ENCODE peak calls at places on chromosomes 11 and 22, in eight cellular contexts. E, W, O, I, K, T, A and M are unnamed samples.

GRCh38 chr22:24400037-24400725 is 27.2 kb upstream of the ADORA2A start:
- DNase-seq in E (no peak), W (no peak), O (no peak), I (no peak), K (no peak), T (no peak), A (no peak), M (no peak)

GRCh38 chr22:42452916-42453315 is 20.7 kb upstream of the NFAM1 start:
- DNase-seq in E (no peak), W (no peak), O (no peak), I (no peak), K (no peak), T (no peak), A (no peak), M (no peak)

GRCh38 chr11:130390071-130390758 is 38.2 kb downstream of the ADAMTS8 start:
- DNase-seq in E (no peak), W (no peak), O (peak), I (no peak), K (no peak), T (peak), A (peak), M (no peak)

GRCh38 chr22:43315687-43316217 is 27.4 kb downstream of the SCUBE1 start:
- DNase-seq in E (no peak), W (no peak), O (no peak), I (no peak), K (no peak), T (no peak), A (no peak), M (no peak)

GRCh38 chr22:36549033-36549432 is 20.1 kb upstream of the EIF3D start:
- DNase-seq in E (no peak), W (no peak), O (no peak), I (no peak), K (no peak), T (no peak), A (no peak), M (no peak)

GRCh38 chr11:33551051-33551450 is 149.6 kb downstream of the C11orf91 start:
- DNase-seq in E (no peak), W (no peak), O (no peak), I (no peak), K (no peak), T (no peak), A (no peak), M (no peak)

GRCh38 chr22:39308614-39309363 is 10.6 kb downstream of the RPL3 start:
- DNase-seq in E (no peak), W (no peak), O (no peak), I (no peak), K (no peak), T (peak), A (no peak), M (no peak)

GRCh38 chr11:106959800-106960199 is 58.5 kb downstream of the GUCY1A2 start:
- DNase-seq in E (no peak), W (no peak), O (no peak), I (no peak), K (no peak), T (no peak), A (no peak), M (no peak)

GRCh38 chr11:27218498-27219038 is 144.4 kb downstream of the CCDC34 start:
- DNase-seq in E (no peak), W (no peak), O (no peak), I (no peak), K (no peak), T (no peak), A (no peak), M (no peak)

GRCh38 chr22:48320048-48320655 is 1507.5 kb downstream of the BRD1 start:
- DNase-seq in E (no peak), W (no peak), O (no peak), I (no peak), K (no peak), T (no peak), A (no peak), M (no peak)

GRCh38 chr11:35605691-35606090 is 12.6 kb upstream of the FJX1 start:
- DNase-seq in E (no peak), W (no peak), O (peak), I (no peak), K (no peak), T (no peak), A (peak), M (no peak)

GRCh38 chr22:25956801-25957200 is 212.5 kb upstream of the SEZ6L start:
- DNase-seq in E (no peak), W (no peak), O (no peak), I (no peak), K (no peak), T (no peak), A (no peak), M (no peak)

GRCh38 chr11:102883132-102883531 is 8.3 kb upstream of the MMP12 start:
- DNase-seq in E (no peak), W (no peak), O (no peak), I (no peak), K (no peak), T (no peak), A (no peak), M (no peak)

GRCh38 chr11:1963864-1964263 is 16.7 kb downstream of the MRPL23 start:
- DNase-seq in E (no peak), W (no peak), O (no peak), I (no peak), K (no peak), T (no peak), A (no peak), M (no peak)

GRCh38 chr22:37334859-37335818 is 52.8 kb downstream of the CYTH4 start:
- DNase-seq in E (no peak), W (no peak), O (no peak), I (no peak), K (no peak), T (no peak), A (no peak), M (no peak)

GRCh38 chr11:38476808-38477565 is 1879.0 kb upstream of the RAG2 start:
- DNase-seq in E (no peak), W (no peak), O (no peak), I (no peak), K (no peak), T (peak), A (no peak), M (no peak)

GRCh38 chr11:125350206-125351044 is 145.6 kb downstream of the FEZ1 start:
- DNase-seq in E (no peak), W (no peak), O (no peak), I (no peak), K (no peak), T (no peak), A (no peak), M (no peak)

GRCh38 chr11:1109101-1109917 is 34.6 kb downstream of the MUC2 start:
- DNase-seq in E (no peak), W (no peak), O (no peak), I (no peak), K (no peak), T (no peak), A (no peak), M (no peak)

GRCh38 chr11:65415499-65416340 is 6.9 kb upstream of the NEAT1 start:
- DNase-seq in E (no peak), W (no peak), O (no peak), I (no peak), K (no peak), T (no peak), A (no peak), M (no peak)

GRCh38 chr11:10993640-10994039 is 135.8 kb upstream of the ZBED5 start:
- DNase-seq in E (no peak), W (no peak), O (no peak), I (no peak), K (no peak), T (no peak), A (no peak), M (no peak)

GRCh38 chr11:12287374-12288211 is 89.8 kb upstream of the PARVA start:
- DNase-seq in E (no peak), W (no peak), O (no peak), I (no peak), K (no peak), T (peak), A (no peak), M (peak)

GRCh38 chr11:68550485-68550817 is 89.9 kb downstream of the PPP6R3 start:
- DNase-seq in E (peak), W (no peak), O (no peak), I (no peak), K (no peak), T (no peak), A (no peak), M (no peak)

GRCh38 chr22:30262917-30263741 is 3.5 kb downstream of the OSM start:
- DNase-seq in E (peak), W (no peak), O (peak), I (peak), K (peak), T (no peak), A (peak), M (peak)

GRCh38 chr11:70655816-70656215 is 257.5 kb downstream of the CTTN start:
- DNase-seq in E (no peak), W (no peak), O (no peak), I (no peak), K (no peak), T (no peak), A (no peak), M (no peak)

GRCh38 chr22:40976866-40977700 is 25.9 kb downstream of the RBX1 start:
- DNase-seq in E (no peak), W (no peak), O (no peak), I (no peak), K (no peak), T (no peak), A (no peak), M (no peak)

GRCh38 chr22:36806824-36807223 is 10.0 kb downstream of the PVALB start:
- DNase-seq in E (no peak), W (no peak), O (no peak), I (no peak), K (no peak), T (no peak), A (no peak), M (no peak)

GRCh38 chr11:1342946-1343345 is 33.5 kb upstream of the TOLLIP start:
- DNase-seq in E (no peak), W (no peak), O (no peak), I (no peak), K (no peak), T (no peak), A (no peak), M (no peak)

GRCh38 chr22:23534851-23535717 is 45.0 kb downstream of the IGLL1 start:
- DNase-seq in E (no peak), W (no peak), O (no peak), I (no peak), K (no peak), T (no peak), A (no peak), M (no peak)

GRCh38 chr11:46555269-46556054 is 38.4 kb downstream of the AMBRA1 start:
- DNase-seq in E (no peak), W (no peak), O (no peak), I (peak), K (no peak), T (no peak), A (no peak), M (no peak)

GRCh38 chr11:1223346-1224108 is 661 bp downstream of the MUC5B start:
- DNase-seq in E (no peak), W (no peak), O (no peak), I (no peak), K (no peak), T (no peak), A (no peak), M (no peak)

GRCh38 chr22:50483977-50484853 is 2.4 kb upstream of the MIOX start:
- DNase-seq in E (no peak), W (no peak), O (no peak), I (no peak), K (no peak), T (no peak), A (no peak), M (no peak)

GRCh38 chr11:14974723-14975587 is 2.8 kb upstream of the CALCA start:
- DNase-seq in E (peak), W (no peak), O (no peak), I (peak), K (peak), T (no peak), A (no peak), M (peak)

GRCh38 chr11:83122050-83122449 is 34.9 kb upstream of the PCF11 start:
- DNase-seq in E (no peak), W (no peak), O (no peak), I (no peak), K (no peak), T (no peak), A (no peak), M (no peak)

GRCh38 chr11:19577849-19578619 is 134.6 kb upstream of the NAV2 start:
- DNase-seq in E (no peak), W (no peak), O (peak), I (no peak), K (no peak), T (no peak), A (peak), M (no peak)

GRCh38 chr22:48756146-48757111 is 1071.2 kb downstream of the BRD1 start:
- DNase-seq in E (no peak), W (no peak), O (no peak), I (no peak), K (no peak), T (no peak), A (no peak), M (peak)